ENCODE peak calls at places on chromosomes 3 and 15, in four cellular contexts. F is cardiac muscle cell, S is choroid plexus epithelial cell, C is GM12864. H is an unnamed sample.

GRCh38 chr3:43953814-43954241 is 263.1 kb downstream of the ABHD5 start:
- DNase-seq in F (peak), S (peak), C (no peak), H (no peak)

GRCh38 chr15:48897144-48897814 is 19.3 kb downstream of the EID1 start:
- DNase-seq in F (peak), S (peak), C (no peak), H (no peak)

GRCh38 chr3:141764946-141765345 is 1.7 kb downstream of the GRK7 start:
- DNase-seq in F (peak), S (peak), C (no peak), H (no peak)

GRCh38 chr15:52256930-52257733 is 38.5 kb downstream of the MYO5C start:
- DNase-seq in F (peak), S (no peak), C (no peak), H (no peak)

GRCh38 chr3:197019021-197019420 is 10.6 kb downstream of the MELTF start:
- DNase-seq in F (no peak), S (no peak), C (no peak), H (peak)

GRCh38 chr3:169607909-169608308 is 55.6 kb downstream of the MECOM start:
- DNase-seq in F (no peak), S (no peak), C (no peak), H (no peak)

GRCh38 chr15:87293016-87293415 is 963.5 kb downstream of the NTRK3 start:
- DNase-seq in F (no peak), S (no peak), C (no peak), H (no peak)

GRCh38 chr3:42184622-42185010 is 81.4 kb downstream of the CCK start:
- DNase-seq in F (no peak), S (no peak), C (no peak), H (no peak)

GRCh38 chr3:168604767-168605166 is 509.0 kb upstream of the GOLIM4 start:
- DNase-seq in F (no peak), S (no peak), C (no peak), H (no peak)

GRCh38 chr3:150202696-150203095 is 205.4 kb upstream of the TSC22D2 start:
- DNase-seq in F (no peak), S (no peak), C (no peak), H (no peak)

GRCh38 chr3:155744626-155745324 is at the start of gene PLCH1:
- DNase-seq in F (peak), S (peak), C (no peak), H (peak)

GRCh38 chr3:61521229-61521628 is 40.1 kb upstream of the PTPRG start:
- DNase-seq in F (no peak), S (no peak), C (peak), H (no peak)

GRCh38 chr3:10763248-10763620 is 52.8 kb upstream of the SLC6A11 start:
- DNase-seq in F (no peak), S (no peak), C (no peak), H (no peak)

GRCh38 chr3:178646205-178646604 is 110.0 kb downstream of the KCNMB2 start:
- DNase-seq in F (no peak), S (no peak), C (no peak), H (no peak)

GRCh38 chr15:92663250-92663951 is 7.8 kb upstream of the FAM174B start:
- DNase-seq in F (no peak), S (no peak), C (peak), H (no peak)

GRCh38 chr15:99416191-99417188 is 149.3 kb upstream of the MEF2A start:
- DNase-seq in F (no peak), S (no peak), C (no peak), H (no peak)

GRCh38 chr3:14862661-14863230 is 44.0 kb downstream of the FGD5 start:
- DNase-seq in F (no peak), S (no peak), C (no peak), H (no peak)

GRCh38 chr3:183460059-183461052 is 31.9 kb upstream of the MCF2L2 start:
- DNase-seq in F (peak), S (no peak), C (no peak), H (no peak)

GRCh38 chr15:101042320-101042719 is 123.2 kb downstream of the LRRK1 start:
- DNase-seq in F (no peak), S (no peak), C (no peak), H (no peak)

GRCh38 chr15:70741107-70741511 is 22.2 kb downstream of the UACA start:
- DNase-seq in F (peak), S (peak), C (no peak), H (peak)

GRCh38 chr3:89699771-89700170 is 592.4 kb downstream of the EPHA3 start:
- DNase-seq in F (no peak), S (peak), C (no peak), H (peak)

GRCh38 chr3:137582484-137582883 is 181.6 kb upstream of the SOX14 start:
- DNase-seq in F (no peak), S (no peak), C (no peak), H (no peak)

GRCh38 chr3:172107403-172107802 is 68.0 kb downstream of the FNDC3B start:
- DNase-seq in F (no peak), S (no peak), C (peak), H (no peak)

GRCh38 chr3:175149675-175150074 is 290.5 kb downstream of the NAALADL2 start:
- DNase-seq in F (no peak), S (peak), C (no peak), H (peak)

GRCh38 chr3:124791639-124792111 is 61.4 kb downstream of the UMPS start:
- DNase-seq in F (peak), S (peak), C (no peak), H (no peak)

GRCh38 chr3:133763797-133764734 is 17.9 kb downstream of the TF start:
- DNase-seq in F (peak), S (no peak), C (no peak), H (no peak)

GRCh38 chr3:105228696-105229095 is 138.0 kb upstream of the ALCAM start:
- DNase-seq in F (no peak), S (no peak), C (no peak), H (no peak)

GRCh38 chr3:47057212-47057671 is 77.8 kb downstream of the NBEAL2 start:
- DNase-seq in F (peak), S (peak), C (no peak), H (no peak)

DNA sequence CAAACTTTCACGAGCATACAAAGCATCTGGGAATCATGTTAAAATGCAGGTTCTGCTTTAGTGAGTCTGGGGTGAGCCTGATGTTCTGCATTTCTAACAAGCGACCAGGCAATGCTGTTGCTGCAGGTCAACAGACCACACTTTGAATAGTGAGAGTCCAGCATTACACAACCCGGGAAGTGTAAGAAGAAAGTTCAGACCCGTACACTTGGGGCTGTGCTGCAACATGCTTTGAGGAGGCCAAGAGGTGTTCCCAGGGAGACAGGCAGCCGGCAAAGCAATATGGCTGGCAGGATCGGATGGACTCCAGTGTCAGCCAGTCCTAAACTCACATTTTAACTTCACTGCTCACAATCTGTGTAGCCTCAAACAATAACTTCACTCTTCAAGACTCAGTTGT is 134.2 kb downstream of the LIPC start:
- DNase-seq in F (no peak), S (peak), C (no peak), H (no peak)
- TF ChIP-seq CTCF in F (no peak), S (no peak), C (no peak), H (no peak)

DNA sequence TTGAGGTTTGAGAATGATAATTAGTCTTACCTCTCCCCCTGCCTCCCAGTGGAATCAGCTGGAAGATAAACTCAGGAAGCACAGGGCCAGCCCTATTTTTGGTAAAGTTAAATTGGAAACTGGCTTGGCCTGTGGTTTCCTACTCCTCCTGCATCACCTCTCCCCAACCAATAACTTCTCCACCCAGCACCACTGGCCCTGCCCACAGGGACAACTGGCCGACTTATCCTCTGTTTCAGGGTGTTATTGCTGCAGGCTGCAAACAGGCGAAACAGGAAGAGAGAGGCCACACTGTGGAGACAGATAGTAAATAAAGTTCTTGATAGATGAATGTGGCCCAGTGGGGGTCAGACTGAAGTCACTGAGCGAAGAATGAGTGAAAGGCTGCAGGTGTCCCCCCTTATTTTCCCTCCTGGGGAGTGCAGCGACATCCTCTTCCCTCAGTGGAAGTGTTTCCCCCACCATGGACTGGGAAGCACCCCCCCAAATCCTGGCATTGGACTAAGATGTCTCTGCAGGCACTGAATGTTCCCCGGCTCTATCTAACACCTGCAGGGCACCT is 47.1 kb downstream of the PDIA5 start:
- DNase-seq in F (no peak), S (peak), C (no peak), H (no peak)
- TF ChIP-seq CTCF in F (no peak), S (no peak), C (no peak), H (no peak)

DNA sequence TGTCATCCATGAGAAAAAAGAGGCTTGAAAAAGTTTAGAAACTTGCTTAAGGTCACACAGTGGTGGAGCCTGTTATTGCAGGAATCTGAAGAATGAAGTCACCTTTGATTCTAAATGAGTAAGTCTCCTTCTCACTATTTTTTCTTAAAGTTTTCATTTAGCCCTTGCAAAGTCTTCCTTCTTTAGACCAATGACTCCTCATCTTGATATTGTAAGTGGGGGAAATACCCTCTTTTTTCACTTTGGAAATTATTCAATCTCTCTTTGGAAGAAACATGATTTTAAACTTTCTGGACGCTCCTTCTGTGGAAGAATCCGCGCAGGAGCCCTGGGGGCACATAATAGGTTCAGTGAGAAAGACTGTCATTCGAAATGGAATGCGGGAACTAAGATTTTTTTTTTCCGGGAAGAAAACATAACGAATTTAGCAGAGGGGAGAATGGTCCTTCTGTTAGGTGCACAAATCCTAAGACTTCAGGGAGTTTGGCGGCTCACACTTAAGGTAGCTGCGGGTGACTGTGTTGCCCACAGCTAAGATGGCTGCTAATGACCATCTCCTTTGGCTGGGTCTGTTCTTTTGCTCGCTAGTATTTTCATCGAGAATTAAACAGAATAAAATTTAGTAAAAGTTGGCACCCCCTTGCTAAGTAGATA is 614 bp upstream of the SLMAP start:
- DNase-seq in F (peak), S (peak), C (peak), H (peak)
- TF ChIP-seq CTCF in F (peak), S (peak), C (peak), H (no peak)

GRCh38 chr3:12815719-12816118 is 19.2 kb downstream of the CAND2 start:
- DNase-seq in F (no peak), S (no peak), C (no peak), H (no peak)
- TF ChIP-seq CTCF in F (no peak), S (no peak), C (peak), H (peak)

GRCh38 chr3:12875857-12876451 is 34.6 kb upstream of the RPL32 start:
- DNase-seq in F (peak), S (peak), C (no peak), H (peak)
- TF ChIP-seq CTCF in F (peak), S (peak), C (no peak), H (no peak)

H was measured in Calu3.